ENCODE peak calls at places on chromosomes 6 and 20, in five cellular contexts. C is MM.1S, K is mesothelial cell of epicardium, I is activated B cell treated with CpG ODN at 0.5 μM for 24 hours, X is tibial artery. L is an unnamed sample.

GRCh38 chr20:36959242-36959641 is 7.7 kb upstream of the SAMHD1 start:
- DNase-seq in C (no peak), K (no peak), I (no peak), X (no peak), L (no peak)

GRCh38 chr20:1838479-1839279 is 56.5 kb upstream of the SIRPA start:
- DNase-seq in C (no peak), K (no peak), I (no peak), X (no peak), L (no peak)

GRCh38 chr20:35232575-35232974 is 6.1 kb downstream of the MMP24 start:
- DNase-seq in C (no peak), K (no peak), I (no peak), X (no peak), L (no peak)

GRCh38 chr6:80010296-80010695 is 5.8 kb downstream of the TTK start:
- DNase-seq in C (no peak), K (no peak), I (no peak), X (no peak), L (no peak)

GRCh38 chr20:52179331-52180166 is 12.0 kb downstream of the ZFP64 start:
- DNase-seq in C (peak; percentile 83), K (no peak), I (no peak), X (no peak), L (no peak)

GRCh38 chr20:19778404-19778803 is 20.3 kb downstream of the RIN2 start:
- DNase-seq in C (no peak), K (no peak), I (no peak), X (no peak), L (no peak)

GRCh38 chr6:37131104-37131959 is 38.6 kb upstream of the PIM1 start:
- DNase-seq in C (no peak), K (no peak), I (no peak), X (peak; percentile 92), L (peak; percentile 88)

GRCh38 chr6:162301128-162301527 is 426.4 kb downstream of the PRKN start:
- DNase-seq in C (no peak), K (no peak), I (no peak), X (no peak), L (no peak)

GRCh38 chr6:80489911-80490635 is 383.6 kb downstream of the BCKDHB start:
- DNase-seq in C (peak; percentile 71), K (no peak), I (no peak), X (no peak), L (no peak)

GRCh38 chr6:30613251-30614043 is 3.6 kb downstream of the PPP1R10 start:
- DNase-seq in C (no peak), K (no peak), I (no peak), X (peak; percentile 5), L (no peak)

GRCh38 chr6:149608381-149608982 is 40.0 kb downstream of the KATNA1 start:
- DNase-seq in C (no peak), K (no peak), I (peak; percentile 16), X (no peak), L (no peak)

GRCh38 chr20:20480689-20481088 is 112.8 kb downstream of the INSM1 start:
- DNase-seq in C (no peak), K (no peak), I (no peak), X (no peak), L (no peak)

GRCh38 chr6:134921980-134922313 is 28.0 kb downstream of the ALDH8A1 start:
- DNase-seq in C (no peak), K (no peak), I (no peak), X (no peak), L (no peak)

GRCh38 chr6:80725156-80725930 is 618.9 kb downstream of the BCKDHB start:
- DNase-seq in C (peak; percentile 79), K (no peak), I (no peak), X (no peak), L (no peak)

GRCh38 chr6:82741996-82742385 is 323.6 kb downstream of the UBE3D start:
- DNase-seq in C (no peak), K (no peak), I (no peak), X (no peak), L (no peak)

GRCh38 chr20:6780414-6780813 is 12.9 kb downstream of the BMP2 start:
- DNase-seq in C (no peak), K (no peak), I (no peak), X (no peak), L (no peak)

GRCh38 chr6:33418690-33419291 is 884 bp upstream of the CUTA start:
- DNase-seq in C (no peak), K (no peak), I (no peak), X (no peak), L (no peak)

GRCh38 chr6:63395388-63395787 is 75.6 kb upstream of the LGSN start:
- DNase-seq in C (no peak), K (no peak), I (no peak), X (no peak), L (no peak)

GRCh38 chr6:143141442-143141841 is 80.8 kb downstream of the AIG1 start:
- DNase-seq in C (no peak), K (no peak), I (no peak), X (no peak), L (no peak)

GRCh38 chr6:106114492-106114891 is 28.4 kb downstream of the PRDM1 start:
- DNase-seq in C (no peak), K (no peak), I (no peak), X (no peak), L (no peak)

GRCh38 chr6:160054271-160054670 is 67.3 kb upstream of the SLC22A1 start:
- DNase-seq in C (no peak), K (no peak), I (no peak), X (no peak), L (no peak)

GRCh38 chr20:54680439-54680838 is 205.0 kb downstream of the DOK5 start:
- DNase-seq in C (no peak), K (no peak), I (no peak), X (no peak), L (no peak)

GRCh38 chr6:87115402-87116135 is 20.7 kb upstream of the CGA start:
- DNase-seq in C (no peak), K (no peak), I (no peak), X (no peak), L (no peak)

GRCh38 chr6:142027074-142027473 is 105.7 kb upstream of the GJE1 start:
- DNase-seq in C (no peak), K (no peak), I (no peak), X (no peak), L (no peak)

GRCh38 chr20:1896859-1897258 is 1.7 kb downstream of the SIRPA start:
- DNase-seq in C (no peak), K (no peak), I (no peak), X (no peak), L (no peak)

GRCh38 chr20:10648651-10649050 is 25.1 kb downstream of the JAG1 start:
- DNase-seq in C (no peak), K (no peak), I (no peak), X (no peak), L (no peak)

GRCh38 chr6:33323623-33323948 is 6.0 kb upstream of the ZBTB22 start:
- DNase-seq in C (no peak), K (no peak), I (peak; percentile 38), X (no peak), L (no peak)

GRCh38 chr20:54134445-54135220 is 39.2 kb downstream of the CYP24A1 start:
- DNase-seq in C (no peak), K (no peak), I (no peak), X (no peak), L (no peak)

GRCh38 chr6:3911614-3912336 is 62.6 kb downstream of the FAM50B start:
- DNase-seq in C (no peak), K (no peak), I (no peak), X (peak; percentile 90), L (no peak)

GRCh38 chr6:138965971-138966370 is 22.1 kb downstream of the REPS1 start:
- DNase-seq in C (no peak), K (no peak), I (no peak), X (no peak), L (no peak)
- TF ChIP-seq CTCF in C (no peak), K (no peak), I (no peak), X (no peak), L (no peak)

GRCh38 chr20:56187791-56188190 is 60.7 kb upstream of the MC3R start:
- DNase-seq in C (no peak), K (no peak), I (no peak), X (no peak), L (no peak)
- TF ChIP-seq CTCF in C (peak; percentile 9), K (no peak), I (no peak), X (no peak), L (no peak)

DNA sequence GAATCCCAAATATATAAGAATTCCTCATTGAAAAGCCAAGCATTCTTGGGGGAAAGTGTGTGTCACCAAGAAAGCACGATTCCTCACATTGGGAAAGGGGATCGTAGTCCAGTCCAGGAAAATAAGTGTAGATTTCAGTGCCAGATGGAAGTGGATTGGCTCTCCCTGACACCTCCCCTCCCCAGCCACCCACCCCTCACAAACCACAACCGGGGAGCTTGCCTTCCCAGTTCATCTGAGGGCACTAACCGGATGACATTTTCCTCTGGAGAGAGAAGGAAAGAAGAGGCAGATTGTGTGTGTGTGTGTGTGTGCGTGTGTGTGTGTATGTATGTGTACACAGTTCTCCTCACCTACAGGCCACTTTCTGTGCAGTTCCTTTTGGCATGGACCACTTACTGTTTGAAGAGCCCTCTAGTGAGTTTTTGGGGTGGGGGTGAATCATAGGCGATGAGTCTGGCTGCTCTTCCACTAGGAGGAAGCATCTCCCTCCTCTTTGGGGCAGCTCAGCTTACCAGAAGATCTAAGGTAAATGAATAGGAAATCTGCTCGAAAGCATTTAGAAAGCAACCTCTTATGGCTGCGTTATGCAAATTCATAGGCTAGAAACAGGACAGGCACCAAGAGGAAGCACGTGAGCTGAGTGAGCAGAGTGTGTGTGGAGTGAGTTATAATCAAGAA is 20.8 kb downstream of the DAAM2 start:
- DNase-seq in C (peak; percentile 76), K (no peak), I (no peak), X (no peak), L (peak; percentile 70)
- TF ChIP-seq CTCF in C (peak; percentile 7), K (no peak), I (no peak), X (no peak), L (peak; percentile 15)

DNA sequence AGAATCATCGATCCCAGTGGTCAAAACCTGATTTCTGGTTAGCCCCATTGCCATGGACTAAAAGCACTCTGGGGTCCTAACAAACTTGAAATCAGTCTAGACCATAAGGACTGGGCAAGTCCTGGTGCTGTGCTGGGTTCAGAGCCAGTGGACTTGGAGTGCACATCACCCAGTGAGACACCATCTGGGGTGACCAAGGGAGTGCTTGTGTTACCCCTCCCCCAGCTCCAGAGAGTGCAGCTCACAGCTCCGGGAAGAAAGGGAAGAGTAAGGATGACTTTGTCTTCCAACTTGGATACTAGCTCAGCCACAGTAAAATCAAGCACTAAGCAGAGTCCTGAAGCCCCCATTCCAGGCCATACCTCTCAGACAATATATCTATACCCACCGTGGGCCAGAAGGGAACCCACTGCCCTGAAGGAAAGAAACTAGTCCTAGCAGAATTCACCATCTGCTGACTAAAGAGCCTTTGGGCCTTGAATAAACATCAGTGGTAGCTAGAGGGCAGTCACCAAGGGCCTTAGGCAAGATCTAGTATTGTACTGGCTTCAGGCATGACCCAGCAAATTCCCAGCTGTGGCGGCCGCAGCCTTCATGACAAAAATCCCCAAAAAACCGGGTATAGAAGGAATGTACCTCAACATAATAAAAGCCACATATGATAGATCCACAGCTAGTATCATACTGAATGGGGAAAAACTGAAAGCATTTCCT is 153.5 kb upstream of the OGFRL1 start:
- DNase-seq in C (no peak), K (no peak), I (no peak), X (no peak), L (no peak)
- TF ChIP-seq CTCF in C (no peak), K (no peak), I (no peak), X (no peak), L (no peak)